ENCODE peak calls at places on chromosomes 12 and 14, in nine cellular contexts. S, P, T, J, Q, Y, K, O and R are unnamed samples.

GRCh38 chr12:91377456-91377855 is 194.8 kb upstream of the DCN start:
- DNase-seq in J (no peak), Q (no peak), O (no peak), Y (peak; percentile 28), T (peak; percentile 29), P (no peak), K (no peak), S (no peak), R (no peak)

GRCh38 chr12:26732010-26732908 is 100.7 kb downstream of the ITPR2 start:
- DNase-seq in S (no peak), O (peak; percentile 22), P (no peak), Y (no peak), K (no peak), T (no peak), Q (no peak), J (no peak), R (no peak)

GRCh38 chr14:56273151-56273550 is 154.9 kb downstream of the PELI2 start:
- DNase-seq in Q (no peak), S (no peak), K (no peak), O (no peak), Y (peak; percentile 66), J (no peak), T (peak; percentile 93), P (peak; percentile 46), R (no peak)

GRCh38 chr12:30450872-30451271 is 244.8 kb downstream of the IPO8 start:
- DNase-seq in T (peak; percentile 0), O (no peak), K (no peak), J (no peak), P (peak; percentile 32), S (no peak), Q (peak; percentile 63), Y (peak; percentile 47), R (no peak)

GRCh38 chr12:57803317-57803893 is 15.1 kb downstream of the AVIL start:
- DNase-seq in K (peak; percentile 23), S (peak; percentile 85), Q (peak; percentile 60), J (peak; percentile 64), O (peak; percentile 21), T (peak; percentile 72), Y (peak; percentile 37), P (no peak), R (peak; percentile 66)

GRCh38 chr12:4809449-4810218 is 89.4 kb downstream of the GALNT8 start:
- DNase-seq in Y (peak; percentile 26), Q (no peak), S (peak; percentile 67), K (no peak), P (peak; percentile 8), J (peak; percentile 24), T (peak; percentile 13), O (no peak), R (peak; percentile 66)

GRCh38 chr12:68349921-68350606 is 17.9 kb upstream of the MDM1 start:
- DNase-seq in Y (no peak), S (no peak), T (peak; percentile 30), P (no peak), J (no peak), K (no peak), Q (no peak), O (no peak), R (no peak)

GRCh38 chr14:75041613-75042012 is 9.7 kb downstream of the MLH3 start:
- DNase-seq in O (no peak), K (no peak), J (peak; percentile 20), P (no peak), S (no peak), T (no peak), Y (no peak), Q (peak; percentile 18), R (no peak)

GRCh38 chr12:132315951-132316350 is 13.4 kb downstream of the GALNT9 start:
- DNase-seq in Q (no peak), T (no peak), Y (no peak), J (no peak), K (no peak), O (no peak), P (no peak), S (no peak), R (no peak)

GRCh38 chr12:114902665-114903393 is 218.9 kb upstream of the TBX3 start:
- DNase-seq in T (peak; percentile 87), J (peak; percentile 71), O (no peak), P (peak; percentile 82), Q (no peak), S (no peak), K (no peak), Y (peak; percentile 87), R (no peak)

GRCh38 chr12:88052686-88053085 is 23.5 kb upstream of the C12orf50 start:
- DNase-seq in Q (peak; percentile 52), J (peak; percentile 42), S (peak; percentile 62), O (peak; percentile 31), Y (peak; percentile 34), P (peak; percentile 12), T (peak; percentile 60), K (peak; percentile 27), R (peak; percentile 53)

GRCh38 chr14:50823051-50823762 is 7.8 kb downstream of the NIN start:
- DNase-seq in J (no peak), Q (no peak), O (no peak), S (no peak), T (peak; percentile 79), P (no peak), K (no peak), Y (peak; percentile 43), R (no peak)

GRCh38 chr14:104778694-104779331 is 16.7 kb downstream of the AKT1 start:
- DNase-seq in J (no peak), K (no peak), Y (no peak), T (no peak), Q (no peak), P (no peak), O (no peak), S (peak; percentile 45), R (no peak)

GRCh38 chr14:51610766-51611165 is 40.9 kb upstream of the FRMD6 start:
- DNase-seq in Q (peak; percentile 50), K (no peak), Y (peak; percentile 66), S (no peak), T (no peak), J (no peak), O (no peak), P (peak; percentile 60), R (no peak)

GRCh38 chr12:27906127-27906500 is 66.4 kb downstream of the PTHLH start:
- DNase-seq in K (no peak), Q (no peak), J (no peak), P (no peak), S (peak; percentile 8), Y (no peak), O (no peak), T (no peak), R (no peak)

GRCh38 chr12:108890208-108890607 is 10.3 kb downstream of the DAO start:
- DNase-seq in Q (peak; percentile 16), K (no peak), J (no peak), O (peak; percentile 15), Y (no peak), S (peak; percentile 39), T (peak; percentile 12), P (no peak), R (peak; percentile 48)

GRCh38 chr12:108899145-108899544 is 19.3 kb downstream of the DAO start:
- DNase-seq in O (no peak), J (no peak), K (no peak), T (no peak), Y (no peak), P (no peak), S (no peak), Q (no peak), R (no peak)

GRCh38 chr12:108896817-108897216 is 16.9 kb downstream of the DAO start:
- DNase-seq in J (no peak), P (no peak), O (no peak), T (no peak), S (no peak), K (no peak), Q (no peak), Y (no peak), R (no peak)

GRCh38 chr12:108896331-108896730 is 16.4 kb downstream of the DAO start:
- DNase-seq in O (no peak), Q (peak; percentile 25), Y (no peak), J (no peak), P (no peak), S (no peak), K (no peak), T (no peak), R (no peak)

GRCh38 chr12:108895220-108895802 is 15.4 kb downstream of the DAO start:
- DNase-seq in P (no peak), S (no peak), J (no peak), K (no peak), O (no peak), Q (no peak), T (no peak), Y (no peak), R (no peak)
- TF ChIP-seq EZH2 in P (no peak), S (no peak), J (no peak), K (no peak), O (no peak), Q (no peak), T (no peak), Y (no peak), R (no peak)

GRCh38 chr14:21096889-21097615 is 1.4 kb downstream of the ZNF219 start:
- DNase-seq in O (no peak), Q (no peak), K (no peak), Y (no peak), T (no peak), J (no peak), S (peak; percentile 36), P (no peak), R (no peak)
- H3K4me1 ChIP-seq in O (peaks cover 7% of the 10 kb centered on the region), Q (peaks cover 12% of the 10 kb centered on the region), K (peaks cover 12% of the 10 kb centered on the region), Y (peaks cover 3% of the 10 kb centered on the region), T (peaks cover 16% of the 10 kb centered on the region), J (peaks cover 39% of the 10 kb centered on the region), S (peaks cover 50% of the 10 kb centered on the region), P (peaks cover 15% of the 10 kb centered on the region), R (peaks cover 53% of the 10 kb centered on the region)

DNA sequence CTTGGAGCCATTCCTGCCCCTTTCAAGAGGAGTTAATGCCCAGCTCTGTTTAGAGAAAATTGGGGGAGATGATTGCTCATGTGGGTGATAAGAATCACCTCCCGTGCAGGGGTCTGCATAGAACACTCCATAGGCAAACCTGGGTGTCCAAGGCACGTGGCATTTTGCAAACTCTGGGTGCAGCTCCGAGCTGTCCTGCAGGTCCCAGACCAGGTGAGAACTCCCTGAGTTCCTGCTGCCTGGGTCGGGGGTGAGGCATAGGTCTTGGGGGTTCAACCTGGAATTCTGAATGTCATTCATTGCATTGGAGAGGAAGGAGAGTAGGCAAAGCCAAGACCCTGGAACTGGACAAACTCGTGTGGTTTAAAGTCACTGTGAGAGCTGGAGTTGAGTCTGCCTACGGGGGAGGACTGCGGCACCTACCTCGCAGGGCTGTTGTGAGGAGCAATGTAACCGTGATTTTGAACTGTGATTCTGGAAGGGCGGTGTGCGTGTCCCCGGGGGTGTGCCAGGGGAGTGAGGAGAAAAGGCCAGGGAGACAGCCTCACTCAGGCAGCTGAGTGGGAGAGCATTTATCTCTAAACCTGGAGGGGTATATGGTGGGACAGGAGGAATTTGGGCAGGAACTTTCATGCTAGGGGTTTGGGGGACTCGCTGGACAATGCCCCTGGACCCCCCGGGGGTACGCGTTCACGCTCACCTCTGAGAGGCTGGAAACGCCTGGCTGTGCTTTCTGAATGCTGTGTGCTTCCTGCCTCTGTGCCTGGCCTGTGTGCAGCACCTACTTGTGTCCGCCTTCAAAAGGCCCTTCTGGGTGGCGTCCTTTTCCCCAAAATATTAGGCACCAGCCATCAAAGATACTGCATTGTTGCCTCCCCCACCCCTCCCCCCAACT is 30.4 kb downstream of the MEG3 start:
- DNase-seq in Y (no peak), P (no peak), K (no peak), O (no peak), T (no peak), S (no peak), J (no peak), Q (no peak), R (no peak)
- H3K27ac ChIP-seq in Y (no peak overlapping the region), P (no peak overlapping the region), K (no peak overlapping the region), O (no peak overlapping the region), T (no peak overlapping the region), S (no peak overlapping the region), J (no peak overlapping the region), Q (no peak overlapping the region), R (no peak overlapping the region)

GRCh38 chr14:62117010-62117717 is 354.9 kb downstream of the SNAPC1 start:
- DNase-seq in S (peak; percentile 99), Q (peak; percentile 60), P (peak; percentile 60), T (peak; percentile 60), Y (peak; percentile 71), K (no peak), O (peak; percentile 69), J (peak; percentile 88), R (peak; percentile 97)
- TF ChIP-seq EZH2 in S (no peak), Q (peak; percentile 88), P (peak; percentile 71), T (no peak), Y (peak; percentile 82), K (no peak), O (no peak), J (peak; percentile 58), R (no peak)